ENCODE peak calls at places on chromosomes 6 and 20, in four cellular contexts. U is NT2/D1, T is HCT116, N is H1. A is an unnamed sample.

GRCh38 chr6:170298688-170299087 is 7.8 kb upstream of the DLL1 start:
- DNase-seq in U (no peak), N (no peak), T (no peak), A (no peak)

GRCh38 chr6:159716247-159717086 is 10.8 kb upstream of the WTAP start:
- DNase-seq in N (no peak), U (no peak), T (no peak), A (no peak)

GRCh38 chr6:72798196-72798595 is 176.3 kb downstream of the KCNQ5 start:
- DNase-seq in T (no peak), U (no peak), N (no peak), A (no peak)

GRCh38 chr20:53642196-53643030 is 48.8 kb upstream of the ZNF217 start:
- DNase-seq in N (no peak), T (peak; percentile 89), U (no peak), A (no peak)

GRCh38 chr20:50821257-50821921 is 26.5 kb downstream of the BCAS4 start:
- DNase-seq in N (no peak), U (no peak), T (no peak), A (no peak)

GRCh38 chr20:64156136-64156885 is 7.9 kb upstream of the MYT1 start:
- DNase-seq in T (no peak), N (no peak), U (no peak), A (no peak)

GRCh38 chr20:50153500-50154377 is at the start of gene PEDS1:
- DNase-seq in T (peak; percentile 66), U (peak; percentile 81), N (no peak), A (peak; percentile 45)

GRCh38 chr6:13229205-13230085 is 98.9 kb downstream of the TBC1D7 start:
- DNase-seq in N (no peak), T (peak; percentile 4), U (no peak), A (peak; percentile 88)

GRCh38 chr6:73657201-73657600 is 3.4 kb upstream of the SLC17A5 start:
- DNase-seq in U (no peak), T (peak; percentile 59), N (no peak), A (no peak)

GRCh38 chr6:143872211-143872610 is 7.9 kb downstream of the ZC2HC1B start:
- DNase-seq in U (no peak), N (no peak), T (no peak), A (peak; percentile 11)

GRCh38 chr6:44855562-44856494 is 468.3 kb downstream of the CDC5L start:
- DNase-seq in T (no peak), U (no peak), N (no peak), A (no peak)

GRCh38 chr6:130827247-130828149 is at the start of gene SMLR1:
- DNase-seq in U (no peak), T (no peak), N (no peak), A (no peak)

GRCh38 chr20:35207950-35208611 is 18.4 kb upstream of the MMP24 start:
- DNase-seq in T (peak; percentile 64), U (peak; percentile 77), N (no peak), A (peak; percentile 20)

GRCh38 chr20:52481443-52481842 is 289.9 kb upstream of the ZFP64 start:
- DNase-seq in U (no peak), T (no peak), N (no peak), A (no peak)

DNA sequence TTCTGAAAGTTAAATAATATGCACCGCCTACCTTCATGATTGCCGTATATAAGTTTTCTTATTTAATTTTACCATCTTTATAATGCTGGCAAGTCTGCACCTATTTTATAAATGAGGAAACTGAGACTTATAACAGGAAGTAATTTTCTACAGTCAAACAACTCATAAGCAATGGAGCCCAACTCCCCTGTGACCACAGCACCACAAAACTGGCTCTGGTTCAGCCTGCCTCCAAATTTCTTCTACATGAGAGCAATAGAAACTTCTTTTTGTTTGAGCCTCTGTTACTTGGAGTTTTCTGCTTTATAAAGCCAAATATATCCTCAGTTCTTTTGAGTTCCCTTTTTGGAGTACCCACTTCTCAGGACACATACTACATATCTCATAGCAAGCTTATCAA is 131.1 kb upstream of the HSF2 start:
- DNase-seq in N (no peak), T (no peak), U (no peak), A (no peak)
- TF ChIP-seq YY1 in N (no peak), T (no peak), U (no peak), A (no peak)

GRCh38 chr6:38571721-38572120 is 68.0 kb downstream of the BTBD9 start:
- DNase-seq in T (no peak), U (no peak), N (no peak), A (no peak)
- TF ChIP-seq YY1 in T (no peak), U (no peak), N (no peak), A (no peak)

DNA sequence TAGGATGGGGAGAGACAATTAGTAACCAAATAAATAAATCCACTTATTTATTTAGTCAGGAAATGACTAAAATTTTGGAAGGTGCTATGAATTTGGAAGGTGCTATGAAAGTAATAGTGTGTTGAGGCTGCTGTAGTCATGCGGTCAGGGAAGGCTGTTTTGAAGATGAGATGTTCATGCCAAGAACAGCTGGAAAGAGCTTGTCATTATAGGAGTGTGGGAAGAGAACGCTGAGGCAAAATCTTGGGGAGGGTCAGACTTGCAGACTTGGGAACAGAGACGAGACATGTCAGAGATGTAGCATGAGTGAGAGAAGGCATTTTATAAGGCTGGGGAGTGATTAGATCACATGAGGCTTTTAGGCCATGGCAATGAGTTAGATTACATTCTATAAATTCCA is 123.9 kb upstream of the B3GAT2 start:
- DNase-seq in N (no peak), U (no peak), T (no peak), A (no peak)
- TF ChIP-seq YY1 in N (no peak), U (no peak), T (no peak), A (no peak)

GRCh38 chr20:7856756-7857155 is 83.5 kb downstream of the HAO1 start:
- DNase-seq in N (no peak), T (no peak), U (no peak), A (no peak)

GRCh38 chr20:7853493-7853892 is 86.8 kb downstream of the HAO1 start:
- DNase-seq in U (no peak), N (no peak), T (no peak), A (no peak)

GRCh38 chr20:7855545-7855944 is 84.7 kb downstream of the HAO1 start:
- DNase-seq in T (no peak), N (no peak), U (no peak), A (no peak)

GRCh38 chr20:7858851-7859250 is 81.4 kb downstream of the HAO1 start:
- DNase-seq in U (no peak), T (no peak), N (no peak), A (no peak)

GRCh38 chr20:7859371-7859802 is 80.9 kb downstream of the HAO1 start:
- DNase-seq in U (peak; percentile 30), N (no peak), T (no peak), A (peak; percentile 8)
- TF ChIP-seq YY1 in U (no peak), N (no peak), T (no peak), A (no peak)

GRCh38 chr6:24460966-24461365 is 28.4 kb downstream of the GPLD1 start:
- DNase-seq in T (no peak), N (no peak), U (no peak), A (no peak)
- TF ChIP-seq YY1 in T (no peak), N (no peak), U (no peak), A (no peak)

DNA sequence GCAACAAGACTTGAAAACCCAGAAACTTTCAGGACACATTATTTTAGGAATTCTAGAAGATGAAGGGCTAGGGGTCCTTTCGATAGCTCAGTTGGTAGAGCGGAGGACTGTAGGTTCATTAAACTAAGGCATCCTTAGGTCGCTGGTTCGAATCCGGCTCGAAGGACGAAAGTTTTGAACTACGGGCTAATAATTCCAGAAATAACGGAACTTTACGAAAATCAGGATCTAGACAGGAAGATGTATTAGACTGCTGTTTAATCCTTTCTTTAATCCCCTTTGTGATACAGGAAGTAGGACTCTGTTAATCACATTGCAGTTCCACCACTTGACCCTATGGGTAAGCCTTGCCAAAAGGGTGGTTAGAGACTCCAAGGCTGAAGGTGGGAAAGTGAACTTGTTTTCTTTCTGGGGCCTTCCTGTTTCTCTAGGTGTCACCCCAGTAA is 21.2 kb upstream of the ABT1 start:
- DNase-seq in N (no peak), T (no peak), U (no peak), A (no peak)
- TF ChIP-seq YY1 in N (no peak), T (no peak), U (no peak), A (no peak)

GRCh38 chr6:99415446-99415845 is 9.7 kb downstream of the PNISR start:
- DNase-seq in U (no peak), N (no peak), T (no peak), A (no peak)
- TF ChIP-seq YY1 in U (no peak), N (no peak), T (no peak), A (no peak)